ENCODE peak calls at places on chromosomes 1 and 21, in eight cellular contexts. Y, V, L, I, A, O, R and T are unnamed samples.

GRCh38 chr21:28714795-28715464 is 277.7 kb downstream of the LTN1 start:
- DNase-seq in Y (no peak), V (no peak), L (no peak), I (peak; percentile 32), A (no peak), O (no peak), R (no peak), T (no peak)

GRCh38 chr1:37945743-37946702 is 830 bp downstream of the INPP5B start:
- DNase-seq in Y (peak; percentile 21), V (peak; percentile 17), L (no peak), I (peak; percentile 62), A (peak; percentile 24), O (peak; percentile 67), R (peak; percentile 89), T (no peak)

GRCh38 chr1:111990026-111990877 is 784 bp upstream of the KCND3 start:
- DNase-seq in Y (no peak), V (no peak), L (no peak), I (no peak), A (peak; percentile 24), O (peak; percentile 83), R (peak; percentile 24), T (no peak)

GRCh38 chr1:41356752-41357151 is 4.5 kb upstream of the FOXO6 start:
- DNase-seq in Y (no peak), V (no peak), L (no peak), I (no peak), A (no peak), O (no peak), R (no peak), T (no peak)

GRCh38 chr1:212315907-212316306 is 30.7 kb downstream of the PPP2R5A start:
- DNase-seq in Y (no peak), V (no peak), L (peak; percentile 49), I (no peak), A (peak; percentile 5), O (peak; percentile 35), R (peak; percentile 48), T (peak; percentile 43)

GRCh38 chr1:58162952-58163550 is 383.5 kb downstream of the OMA1 start:
- DNase-seq in Y (peak; percentile 66), V (peak; percentile 20), L (peak; percentile 82), I (peak; percentile 50), A (peak; percentile 75), O (peak; percentile 16), R (peak; percentile 80), T (peak; percentile 70)

GRCh38 chr1:53197301-53198205 is 929 bp downstream of the CPT2 start:
- DNase-seq in Y (no peak), V (no peak), L (peak; percentile 53), I (no peak), A (no peak), O (peak; percentile 47), R (peak; percentile 28), T (no peak)

GRCh38 chr1:181038399-181038873 is 4.7 kb downstream of the MR1 start:
- DNase-seq in Y (peak; percentile 53), V (peak; percentile 27), L (peak; percentile 85), I (no peak), A (peak; percentile 68), O (peak; percentile 87), R (peak; percentile 84), T (peak; percentile 79)

GRCh38 chr1:2384130-2384860 is 7.1 kb downstream of the MORN1 start:
- DNase-seq in Y (no peak), V (no peak), L (no peak), I (no peak), A (no peak), O (no peak), R (no peak), T (no peak)

GRCh38 chr1:220533504-220534109 is 5.7 kb downstream of the MARK1 start:
- DNase-seq in Y (no peak), V (no peak), L (no peak), I (no peak), A (no peak), O (no peak), R (no peak), T (no peak)

GRCh38 chr1:19765623-19766022 is 34.1 kb downstream of the TMCO4 start:
- DNase-seq in Y (peak; percentile 15), V (peak; percentile 69), L (no peak), I (peak; percentile 77), A (no peak), O (no peak), R (peak; percentile 94), T (peak; percentile 90)

GRCh38 chr1:194873328-194873923 is 1687.0 kb upstream of the B3GALT2 start:
- DNase-seq in Y (no peak), V (peak; percentile 3), L (no peak), I (no peak), A (no peak), O (no peak), R (no peak), T (peak; percentile 3)

GRCh38 chr1:154337253-154337894 is 12.0 kb downstream of the ATP8B2 start:
- DNase-seq in Y (no peak), V (no peak), L (peak; percentile 15), I (no peak), A (no peak), O (no peak), R (no peak), T (no peak)

GRCh38 chr1:163188947-163189346 is 13.8 kb downstream of the RGS5 start:
- DNase-seq in Y (no peak), V (no peak), L (no peak), I (no peak), A (no peak), O (no peak), R (no peak), T (no peak)

GRCh38 chr21:46500224-46500861 is 41.7 kb downstream of the DIP2A start:
- DNase-seq in Y (no peak), V (no peak), L (peak; percentile 51), I (no peak), A (no peak), O (no peak), R (peak; percentile 54), T (peak; percentile 52)

GRCh38 chr1:180636138-180636537 is 4.3 kb downstream of the XPR1 start:
- DNase-seq in Y (no peak), V (no peak), L (peak; percentile 56), I (no peak), A (no peak), O (no peak), R (peak; percentile 28), T (peak; percentile 76)

GRCh38 chr1:109197163-109198042 is 16.3 kb upstream of the SARS1 start:
- DNase-seq in Y (no peak), V (peak; percentile 94), L (no peak), I (peak; percentile 86), A (peak; percentile 26), O (no peak), R (peak; percentile 99), T (peak; percentile 99)

GRCh38 chr1:211127166-211127565 is 6.8 kb downstream of the KCNH1 start:
- DNase-seq in Y (no peak), V (no peak), L (no peak), I (no peak), A (no peak), O (no peak), R (no peak), T (no peak)

GRCh38 chr1:61641578-61642336 is 83.2 kb downstream of the TM2D1 start:
- DNase-seq in Y (peak; percentile 76), V (no peak), L (peak; percentile 81), I (no peak), A (peak; percentile 69), O (peak; percentile 85), R (peak; percentile 70), T (peak; percentile 49)